ENCODE peak calls at places on chromosomes 2 and 18, in four cellular contexts. L is pancreas, Z is omental fat pad, E is endothelial cell of umbilical vein. I is an unnamed sample.

GRCh38 chr2:63050186-63050915 is at the start of gene OTX1:
- DNase-seq in L (peak; percentile 82), Z (no peak), E (peak; percentile 39), I (peak; percentile 90)

GRCh38 chr2:166573393-166573792 is 79.3 kb upstream of the SCN7A start:
- DNase-seq in L (no peak), Z (no peak), E (no peak), I (no peak)

GRCh38 chr18:3293196-3293951 is 31.4 kb downstream of the MYL12B start:
- DNase-seq in L (peak; percentile 21), Z (no peak), E (no peak), I (no peak)

GRCh38 chr2:168727904-168728470 is 74.5 kb upstream of the NOSTRIN start:
- DNase-seq in L (no peak), Z (no peak), E (no peak), I (no peak)

GRCh38 chr2:174623690-174624089 is 26.1 kb upstream of the WIPF1 start:
- DNase-seq in L (no peak), Z (no peak), E (no peak), I (no peak)

GRCh38 chr2:223058952-223059716 is 7.1 kb downstream of the KCNE4 start:
- DNase-seq in L (no peak), Z (no peak), E (peak; percentile 67), I (no peak)

GRCh38 chr2:226063704-226064390 is 664.3 kb downstream of the NYAP2 start:
- DNase-seq in L (no peak), Z (no peak), E (no peak), I (no peak)

GRCh38 chr2:238891667-238892500 is 44.0 kb downstream of the TWIST2 start:
- DNase-seq in L (no peak), Z (no peak), E (no peak), I (peak; percentile 88)

DNA sequence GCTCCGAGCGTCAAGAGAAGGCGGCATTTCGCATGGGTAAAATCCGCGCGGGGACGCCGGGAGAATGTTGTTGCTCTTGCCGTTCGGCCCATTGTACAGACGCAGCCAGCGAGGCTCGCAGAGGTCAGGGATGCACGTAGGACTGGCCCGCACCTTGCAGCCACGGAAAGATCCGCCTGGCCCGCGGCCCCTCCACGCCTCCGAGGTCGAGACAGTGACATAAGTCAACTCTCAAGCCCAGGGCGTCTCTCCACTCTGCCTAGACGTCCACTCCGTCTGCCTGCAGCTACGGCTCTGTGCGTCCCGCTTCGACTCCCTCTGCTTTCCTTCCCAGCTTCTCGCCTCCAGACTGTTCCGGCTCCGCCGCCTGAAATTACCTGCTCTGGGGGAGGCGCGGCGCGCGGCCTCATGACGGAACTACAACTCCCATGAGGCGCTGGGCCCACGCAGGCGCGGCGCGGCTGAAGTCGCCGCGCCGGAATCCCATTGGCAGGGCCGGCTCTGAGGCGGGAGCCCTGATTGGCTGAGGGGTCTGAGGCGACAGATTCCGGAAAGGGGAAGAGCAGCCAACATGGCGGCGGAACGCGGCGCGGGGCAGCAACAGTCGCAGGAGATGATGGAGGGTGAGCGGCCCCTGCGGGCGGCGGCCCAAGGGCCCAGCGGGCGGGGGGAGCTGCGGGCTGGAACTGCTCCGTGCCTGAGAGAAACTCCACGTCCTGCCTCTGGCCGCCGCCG is at the start of gene PPP1R7:
- DNase-seq in L (peak; percentile 94), Z (peak; percentile 59), E (peak; percentile 95), I (peak; percentile 94)
- TF ChIP-seq CTCF in L (no peak), Z (no peak), E (no peak), I (no peak)

GRCh38 chr2:55763721-55764120 is 70.1 kb upstream of the PNPT1 start:
- DNase-seq in L (no peak), Z (no peak), E (no peak), I (no peak)

GRCh38 chr2:55771612-55772011 is 78.0 kb upstream of the PNPT1 start:
- DNase-seq in L (no peak), Z (no peak), E (peak; percentile 66), I (no peak)

GRCh38 chr2:55772309-55772980 is 78.8 kb upstream of the PNPT1 start:
- DNase-seq in L (no peak), Z (no peak), E (peak; percentile 74), I (no peak)

GRCh38 chr2:55766947-55767346 is 73.3 kb upstream of the PNPT1 start:
- DNase-seq in L (no peak), Z (no peak), E (no peak), I (no peak)

GRCh38 chr2:55768991-55769390 is 75.3 kb upstream of the PNPT1 start:
- DNase-seq in L (no peak), Z (no peak), E (no peak), I (no peak)
- TF ChIP-seq CTCF in L (no peak), Z (no peak), E (no peak), I (no peak)

DNA sequence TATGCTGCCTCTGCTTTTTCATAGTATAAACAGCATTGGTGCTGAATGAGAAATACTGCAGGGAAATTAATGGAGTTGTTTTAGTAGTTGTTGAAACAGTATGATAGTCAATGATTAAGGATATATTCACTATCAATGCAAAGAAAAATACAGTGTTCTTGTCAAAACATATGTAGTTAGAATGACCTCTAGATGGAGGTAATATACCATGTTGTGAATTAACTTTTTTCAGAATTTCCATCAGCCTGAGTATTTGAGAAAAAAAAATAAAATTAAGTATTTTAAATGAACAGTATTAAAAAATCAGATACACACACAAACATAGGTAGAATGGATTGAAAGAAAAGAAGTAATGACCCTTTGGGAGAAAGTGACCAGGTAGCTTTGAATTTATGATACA is 59.5 kb downstream of the RMDN2 start:
- DNase-seq in L (no peak), Z (no peak), E (no peak), I (no peak)
- TF ChIP-seq CTCF in L (no peak), Z (no peak), E (no peak), I (no peak)

GRCh38 chr2:179020156-179020750 is 29.7 kb downstream of the CCDC141 start:
- DNase-seq in L (peak; percentile 17), Z (no peak), E (peak; percentile 28), I (no peak)
- TF ChIP-seq CTCF in L (no peak), Z (no peak), E (peak; percentile 43), I (no peak)

GRCh38 chr18:9418047-9418690 is 57.1 kb upstream of the RALBP1 start:
- DNase-seq in L (no peak), Z (no peak), E (no peak), I (no peak)
- TF ChIP-seq CTCF in L (no peak), Z (no peak), E (no peak), I (no peak)

DNA sequence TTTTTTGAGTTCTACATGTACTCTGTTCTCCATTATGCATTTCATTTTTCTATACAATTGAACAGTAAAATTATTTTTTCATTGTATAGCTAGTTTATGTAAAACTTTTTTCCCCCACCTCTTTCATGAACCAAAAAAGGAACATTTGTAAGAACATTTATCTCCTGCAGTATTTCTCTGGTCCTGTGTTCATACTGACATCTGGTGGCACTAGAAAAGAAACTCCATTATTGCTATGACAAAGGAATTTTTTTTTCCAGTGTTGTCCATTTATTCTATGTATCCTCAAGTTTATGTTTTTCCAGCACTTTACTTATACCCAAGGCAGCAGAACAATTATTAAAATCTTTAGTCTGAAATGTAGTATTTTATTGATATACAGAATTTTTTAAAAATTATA is 27.4 kb upstream of the CHAC2 start:
- DNase-seq in L (no peak), Z (no peak), E (peak; percentile 42), I (no peak)
- TF ChIP-seq CTCF in L (no peak), Z (no peak), E (no peak), I (no peak)

DNA sequence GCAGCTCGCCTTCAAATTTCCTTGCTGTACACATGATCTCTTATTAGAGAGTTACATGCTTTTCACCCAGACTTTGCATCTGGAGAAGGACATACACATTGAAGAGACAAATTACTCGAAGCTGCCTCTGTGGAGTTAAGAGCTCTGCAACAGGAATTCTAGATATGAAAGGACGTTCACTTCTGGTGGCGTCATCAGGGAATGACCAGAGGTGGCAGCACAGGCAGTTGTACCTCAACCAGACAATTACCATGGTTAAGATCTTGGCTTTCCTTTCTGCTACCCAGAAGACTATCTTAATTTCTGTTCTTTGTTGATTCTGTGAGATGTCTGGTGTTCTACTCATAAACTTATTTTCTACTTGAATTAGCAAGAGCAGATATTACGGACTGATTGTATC is 39.1 kb upstream of the MC4R start:
- DNase-seq in L (no peak), Z (no peak), E (no peak), I (no peak)
- TF ChIP-seq CTCF in L (no peak), Z (no peak), E (no peak), I (no peak)

DNA sequence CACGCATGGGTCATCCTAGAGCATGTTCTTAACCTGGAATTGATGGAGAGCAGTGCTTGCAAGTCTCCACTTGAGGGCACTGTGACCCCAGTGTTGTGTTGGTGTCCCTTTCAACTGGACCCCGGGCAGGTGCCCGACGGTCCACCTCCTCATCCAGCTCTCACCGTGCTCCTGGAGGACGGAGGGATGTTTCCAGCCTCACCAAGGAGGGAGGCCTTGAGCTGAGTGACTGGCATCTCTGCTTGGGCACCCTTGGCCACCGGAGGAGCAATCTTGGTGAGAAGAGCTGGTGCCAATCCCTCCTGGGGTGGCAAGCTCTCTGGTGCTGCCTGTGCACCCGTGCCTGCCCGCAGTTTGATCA is 45.4 kb upstream of the ASB18 start:
- DNase-seq in L (no peak), Z (no peak), E (peak; percentile 39), I (no peak)
- TF ChIP-seq CTCF in L (no peak), Z (no peak), E (peak; percentile 61), I (no peak)

DNA sequence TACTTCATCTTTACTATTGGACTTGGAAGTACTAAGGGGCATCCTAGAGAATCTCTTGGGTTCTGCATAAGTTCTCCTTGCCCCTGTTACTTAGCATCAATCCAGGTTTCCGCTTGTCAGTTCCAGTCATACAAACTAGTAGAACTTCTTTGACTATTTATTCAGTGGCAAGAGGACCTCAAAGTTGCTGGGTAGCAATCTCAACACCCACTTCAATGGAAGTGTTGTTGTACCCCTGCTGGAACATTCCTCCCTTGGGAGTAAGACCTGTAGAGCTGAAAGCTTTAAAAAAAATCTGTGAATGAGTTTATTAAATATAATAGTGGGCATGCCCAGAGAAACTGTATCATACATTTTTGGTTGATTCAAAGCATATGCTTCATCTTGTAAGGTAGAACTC is 27.0 kb downstream of the BIRC6 start:
- DNase-seq in L (no peak), Z (no peak), E (no peak), I (no peak)
- TF ChIP-seq CTCF in L (no peak), Z (no peak), E (no peak), I (no peak)

DNA sequence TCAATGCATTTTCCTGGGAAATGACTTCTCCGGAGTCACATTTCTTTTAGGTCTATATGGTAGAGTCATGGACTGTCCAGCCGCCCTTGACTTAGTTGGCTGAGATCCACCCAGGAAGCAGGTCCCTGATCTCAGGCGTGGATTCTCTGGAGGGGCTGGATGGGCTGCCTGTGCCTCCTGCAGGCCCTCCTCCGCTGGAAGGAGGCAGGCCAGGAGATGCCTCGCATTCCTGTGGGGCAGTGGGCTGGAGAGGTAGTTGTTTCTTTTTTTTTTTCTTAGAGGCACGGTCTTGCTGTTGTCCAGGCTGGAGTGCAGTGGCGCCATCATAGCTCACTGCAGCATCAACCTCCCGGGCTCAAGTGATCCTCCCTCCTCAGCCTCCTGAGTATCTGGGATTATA is 129.0 kb upstream of the MYCN start:
- DNase-seq in L (no peak), Z (no peak), E (no peak), I (no peak)
- TF ChIP-seq CTCF in L (no peak), Z (no peak), E (no peak), I (no peak)